ENCODE peak calls at places on chromosomes 16 and 17, in five cellular contexts. One of them, this sample, is unnamed.

GRCh38 chr16:58426095-58426494 is 33.8 kb downstream of the GINS3 start:
- DNase-seq in CD8-positive, alpha-beta T cell: no peak
- DNase-seq in HEK293T: no peak
- DNase-seq in NCI-H446 treated with DMSO at 0.1 percent for 48 hours: no peak
- DNase-seq in ovary: no peak
- DNase-seq in this sample: no peak

GRCh38 chr16:67399749-67400704 is 6.7 kb upstream of the TPPP3 start:
- DNase-seq in CD8-positive, alpha-beta T cell: no peak
- DNase-seq in HEK293T: no peak
- DNase-seq in NCI-H446 treated with DMSO at 0.1 percent for 48 hours: no peak
- DNase-seq in ovary: no peak
- DNase-seq in this sample: no peak

GRCh38 chr17:82859431-82860403 is 19.9 kb upstream of the ZNF750 start:
- DNase-seq in CD8-positive, alpha-beta T cell: no peak
- DNase-seq in HEK293T: no peak
- DNase-seq in NCI-H446 treated with DMSO at 0.1 percent for 48 hours: no peak
- DNase-seq in ovary: no peak
- DNase-seq in this sample: peak

GRCh38 chr16:83781-84615 is 6.0 kb downstream of the MPG start:
- DNase-seq in CD8-positive, alpha-beta T cell: no peak
- DNase-seq in HEK293T: no peak
- DNase-seq in NCI-H446 treated with DMSO at 0.1 percent for 48 hours: no peak
- DNase-seq in ovary: no peak
- DNase-seq in this sample: no peak

GRCh38 chr17:11986939-11987329 is 10.3 kb downstream of the ZNF18 start:
- DNase-seq in CD8-positive, alpha-beta T cell: no peak
- DNase-seq in HEK293T: peak
- DNase-seq in NCI-H446 treated with DMSO at 0.1 percent for 48 hours: no peak
- DNase-seq in ovary: no peak
- DNase-seq in this sample: no peak

GRCh38 chr17:13864551-13864950 is 204.8 kb upstream of the COX10 start:
- DNase-seq in CD8-positive, alpha-beta T cell: no peak
- DNase-seq in HEK293T: no peak
- DNase-seq in NCI-H446 treated with DMSO at 0.1 percent for 48 hours: no peak
- DNase-seq in ovary: no peak
- DNase-seq in this sample: no peak

GRCh38 chr17:59669411-59669810 is 37.8 kb downstream of the PTRH2 start:
- DNase-seq in CD8-positive, alpha-beta T cell: no peak
- DNase-seq in HEK293T: no peak
- DNase-seq in NCI-H446 treated with DMSO at 0.1 percent for 48 hours: no peak
- DNase-seq in ovary: no peak
- DNase-seq in this sample: no peak

GRCh38 chr17:63382826-63383225 is 63.3 kb downstream of the CYB561 start:
- DNase-seq in CD8-positive, alpha-beta T cell: no peak
- DNase-seq in HEK293T: no peak
- DNase-seq in NCI-H446 treated with DMSO at 0.1 percent for 48 hours: no peak
- DNase-seq in ovary: no peak
- DNase-seq in this sample: no peak

GRCh38 chr16:3590736-3591435 is 13.7 kb upstream of the NLRC3 start:
- DNase-seq in CD8-positive, alpha-beta T cell: no peak
- DNase-seq in HEK293T: no peak
- DNase-seq in NCI-H446 treated with DMSO at 0.1 percent for 48 hours: no peak
- DNase-seq in ovary: no peak
- DNase-seq in this sample: no peak

GRCh38 chr17:15341385-15341849 is at the start of gene TEKT3:
- DNase-seq in CD8-positive, alpha-beta T cell: no peak
- DNase-seq in HEK293T: peak
- DNase-seq in NCI-H446 treated with DMSO at 0.1 percent for 48 hours: no peak
- DNase-seq in ovary: peak
- DNase-seq in this sample: no peak

GRCh38 chr17:68355093-68355492 is 63.8 kb downstream of the ARSG start:
- DNase-seq in CD8-positive, alpha-beta T cell: no peak
- DNase-seq in HEK293T: no peak
- DNase-seq in NCI-H446 treated with DMSO at 0.1 percent for 48 hours: no peak
- DNase-seq in ovary: no peak
- DNase-seq in this sample: no peak

GRCh38 chr17:48074322-48075054 is 26.3 kb downstream of the NFE2L1 start:
- DNase-seq in CD8-positive, alpha-beta T cell: peak
- DNase-seq in HEK293T: peak
- DNase-seq in NCI-H446 treated with DMSO at 0.1 percent for 48 hours: peak
- DNase-seq in ovary: peak
- DNase-seq in this sample: no peak

GRCh38 chr17:9401434-9401833 is 174.2 kb downstream of the STX8 start:
- DNase-seq in CD8-positive, alpha-beta T cell: no peak
- DNase-seq in HEK293T: no peak
- DNase-seq in NCI-H446 treated with DMSO at 0.1 percent for 48 hours: no peak
- DNase-seq in ovary: no peak
- DNase-seq in this sample: no peak

GRCh38 chr17:43587647-43588046 is 41.5 kb upstream of the ETV4 start:
- DNase-seq in CD8-positive, alpha-beta T cell: no peak
- DNase-seq in HEK293T: no peak
- DNase-seq in NCI-H446 treated with DMSO at 0.1 percent for 48 hours: no peak
- DNase-seq in ovary: no peak
- DNase-seq in this sample: no peak

GRCh38 chr17:59355695-59356323 is 24.4 kb downstream of the YPEL2 start:
- DNase-seq in CD8-positive, alpha-beta T cell: no peak
- DNase-seq in HEK293T: no peak
- DNase-seq in NCI-H446 treated with DMSO at 0.1 percent for 48 hours: no peak
- DNase-seq in ovary: no peak
- DNase-seq in this sample: no peak

GRCh38 chr16:4676826-4677225 is 16.5 kb upstream of the NUDT16L1 start:
- DNase-seq in CD8-positive, alpha-beta T cell: no peak
- DNase-seq in HEK293T: no peak
- DNase-seq in NCI-H446 treated with DMSO at 0.1 percent for 48 hours: no peak
- DNase-seq in ovary: no peak
- DNase-seq in this sample: no peak

GRCh38 chr17:34081269-34081668 is 173.8 kb upstream of the CCL2 start:
- DNase-seq in CD8-positive, alpha-beta T cell: no peak
- DNase-seq in HEK293T: peak
- DNase-seq in NCI-H446 treated with DMSO at 0.1 percent for 48 hours: no peak
- DNase-seq in ovary: no peak
- DNase-seq in this sample: no peak

GRCh38 chr17:77378318-77379064 is 237.7 kb downstream of the SEC14L1 start:
- DNase-seq in CD8-positive, alpha-beta T cell: no peak
- DNase-seq in HEK293T: no peak
- DNase-seq in NCI-H446 treated with DMSO at 0.1 percent for 48 hours: peak
- DNase-seq in ovary: no peak
- DNase-seq in this sample: no peak

GRCh38 chr16:27313422-27314160 is at the start of gene IL4R:
- DNase-seq in CD8-positive, alpha-beta T cell: peak
- DNase-seq in HEK293T: peak
- DNase-seq in NCI-H446 treated with DMSO at 0.1 percent for 48 hours: no peak
- DNase-seq in ovary: peak
- DNase-seq in this sample: peak

GRCh38 chr17:79907855-79908254 is 68.6 kb upstream of the CBX4 start:
- DNase-seq in CD8-positive, alpha-beta T cell: no peak
- DNase-seq in HEK293T: no peak
- DNase-seq in NCI-H446 treated with DMSO at 0.1 percent for 48 hours: no peak
- DNase-seq in ovary: no peak
- DNase-seq in this sample: no peak

GRCh38 chr17:38344127-38344745 is 480 bp upstream of the GPR179 start:
- DNase-seq in CD8-positive, alpha-beta T cell: no peak
- DNase-seq in HEK293T: no peak
- DNase-seq in NCI-H446 treated with DMSO at 0.1 percent for 48 hours: no peak
- DNase-seq in ovary: no peak
- DNase-seq in this sample: no peak

GRCh38 chr16:85357323-85357722 is 245.1 kb upstream of the CIBAR2 start:
- DNase-seq in CD8-positive, alpha-beta T cell: no peak
- DNase-seq in HEK293T: no peak
- DNase-seq in NCI-H446 treated with DMSO at 0.1 percent for 48 hours: no peak
- DNase-seq in ovary: no peak
- DNase-seq in this sample: no peak

GRCh38 chr17:10162034-10162433 is 36.4 kb downstream of the GAS7 start:
- DNase-seq in CD8-positive, alpha-beta T cell: no peak
- DNase-seq in HEK293T: no peak
- DNase-seq in NCI-H446 treated with DMSO at 0.1 percent for 48 hours: no peak
- DNase-seq in ovary: no peak
- DNase-seq in this sample: no peak

GRCh38 chr17:72984925-72985322 is 107.6 kb downstream of the SLC39A11 start:
- DNase-seq in CD8-positive, alpha-beta T cell: no peak
- DNase-seq in HEK293T: no peak
- DNase-seq in NCI-H446 treated with DMSO at 0.1 percent for 48 hours: no peak
- DNase-seq in ovary: no peak
- DNase-seq in this sample: no peak

GRCh38 chr17:2215616-2216364 is 87.8 kb downstream of the SMG6 start:
- DNase-seq in CD8-positive, alpha-beta T cell: peak
- DNase-seq in HEK293T: peak
- DNase-seq in NCI-H446 treated with DMSO at 0.1 percent for 48 hours: no peak
- DNase-seq in ovary: peak
- DNase-seq in this sample: peak

GRCh38 chr16:15961060-15961511 is 11.7 kb downstream of the ABCC1 start:
- DNase-seq in CD8-positive, alpha-beta T cell: peak
- DNase-seq in HEK293T: no peak
- DNase-seq in NCI-H446 treated with DMSO at 0.1 percent for 48 hours: no peak
- DNase-seq in ovary: no peak
- DNase-seq in this sample: no peak

GRCh38 chr16:27676807-27677206 is 126.9 kb downstream of the KATNIP start:
- DNase-seq in CD8-positive, alpha-beta T cell: no peak
- DNase-seq in HEK293T: no peak
- DNase-seq in NCI-H446 treated with DMSO at 0.1 percent for 48 hours: no peak
- DNase-seq in ovary: no peak
- DNase-seq in this sample: no peak

GRCh38 chr16:72467157-72467759 is 295.3 kb upstream of the PMFBP1 start:
- DNase-seq in CD8-positive, alpha-beta T cell: no peak
- DNase-seq in HEK293T: peak
- DNase-seq in NCI-H446 treated with DMSO at 0.1 percent for 48 hours: no peak
- DNase-seq in ovary: no peak
- DNase-seq in this sample: no peak

GRCh38 chr16:67968440-67969285 is at the start of gene SLC12A4:
- DNase-seq in CD8-positive, alpha-beta T cell: peak
- DNase-seq in HEK293T: peak
- DNase-seq in NCI-H446 treated with DMSO at 0.1 percent for 48 hours: no peak
- DNase-seq in ovary: peak
- DNase-seq in this sample: peak

GRCh38 chr16:30899794-30900193 is 3.4 kb downstream of the CTF1 start:
- DNase-seq in CD8-positive, alpha-beta T cell: no peak
- DNase-seq in HEK293T: no peak
- DNase-seq in NCI-H446 treated with DMSO at 0.1 percent for 48 hours: no peak
- DNase-seq in ovary: no peak
- DNase-seq in this sample: no peak

GRCh38 chr16:73092236-73092781 is 44.4 kb upstream of the ZFHX3 start:
- DNase-seq in CD8-positive, alpha-beta T cell: no peak
- DNase-seq in HEK293T: no peak
- DNase-seq in NCI-H446 treated with DMSO at 0.1 percent for 48 hours: no peak
- DNase-seq in ovary: no peak
- DNase-seq in this sample: no peak

GRCh38 chr16:25014500-25015147 is 545 bp downstream of the ARHGAP17 start:
- DNase-seq in CD8-positive, alpha-beta T cell: no peak
- DNase-seq in HEK293T: peak
- DNase-seq in NCI-H446 treated with DMSO at 0.1 percent for 48 hours: no peak
- DNase-seq in ovary: peak
- DNase-seq in this sample: no peak

GRCh38 chr17:80202197-80202596 is 17.9 kb downstream of the SGSH start:
- DNase-seq in CD8-positive, alpha-beta T cell: no peak
- DNase-seq in HEK293T: no peak
- DNase-seq in NCI-H446 treated with DMSO at 0.1 percent for 48 hours: no peak
- DNase-seq in ovary: no peak
- DNase-seq in this sample: no peak

GRCh38 chr17:76612977-76613851 is 27.6 kb upstream of the ST6GALNAC2 start:
- DNase-seq in CD8-positive, alpha-beta T cell: no peak
- DNase-seq in HEK293T: peak
- DNase-seq in NCI-H446 treated with DMSO at 0.1 percent for 48 hours: no peak
- DNase-seq in ovary: no peak
- DNase-seq in this sample: no peak